ENCODE peak calls at places on chromosome 18, in four cellular contexts. One of them, this sample, is unnamed.

GRCh38 chr18:65768379-65768778 is 17.6 kb downstream of the CDH7 start:
- DNase-seq in T-helper 9 cell: no peak
- DNase-seq in amygdala: no peak
- DNase-seq in Peyer's patch: no peak
- DNase-seq in this sample: no peak

GRCh38 chr18:62037989-62038778 is 145.4 kb upstream of the RNF152 start:
- DNase-seq in T-helper 9 cell: no peak
- DNase-seq in amygdala: no peak
- DNase-seq in Peyer's patch: no peak
- DNase-seq in this sample: no peak

GRCh38 chr18:44826418-44827259 is 146.0 kb downstream of the SETBP1 start:
- DNase-seq in T-helper 9 cell: no peak
- DNase-seq in amygdala: peak; percentile 48
- DNase-seq in Peyer's patch: no peak
- DNase-seq in this sample: peak; percentile 92

GRCh38 chr18:8946046-8946838 is 156.3 kb upstream of the NDUFV2 start:
- DNase-seq in T-helper 9 cell: no peak
- DNase-seq in amygdala: no peak
- DNase-seq in Peyer's patch: no peak
- DNase-seq in this sample: no peak

GRCh38 chr18:44689736-44690135 is 9.0 kb downstream of the SETBP1 start:
- DNase-seq in T-helper 9 cell: no peak
- DNase-seq in amygdala: no peak
- DNase-seq in Peyer's patch: no peak
- DNase-seq in this sample: no peak

GRCh38 chr18:42310956-42311355 is 355.9 kb downstream of the PIK3C3 start:
- DNase-seq in T-helper 9 cell: no peak
- DNase-seq in amygdala: no peak
- DNase-seq in Peyer's patch: no peak
- DNase-seq in this sample: no peak

GRCh38 chr18:51135361-51135760 is 62.1 kb downstream of the MEX3C start:
- DNase-seq in T-helper 9 cell: no peak
- DNase-seq in amygdala: no peak
- DNase-seq in Peyer's patch: no peak
- DNase-seq in this sample: no peak

GRCh38 chr18:6624271-6624670 is 105.2 kb upstream of the ARHGAP28 start:
- DNase-seq in T-helper 9 cell: no peak
- DNase-seq in amygdala: no peak
- DNase-seq in Peyer's patch: no peak
- DNase-seq in this sample: no peak

GRCh38 chr18:48952287-48953095 is 1.7 kb upstream of the SMAD7 start:
- DNase-seq in T-helper 9 cell: peak; percentile 49
- DNase-seq in amygdala: peak; percentile 25
- DNase-seq in Peyer's patch: peak; percentile 87
- DNase-seq in this sample: peak; percentile 89

GRCh38 chr18:2316686-2317308 is 254.5 kb downstream of the METTL4 start:
- DNase-seq in T-helper 9 cell: no peak
- DNase-seq in amygdala: no peak
- DNase-seq in Peyer's patch: no peak
- DNase-seq in this sample: no peak

GRCh38 chr18:49861659-49862058 is 48.3 kb upstream of the ACAA2 start:
- DNase-seq in T-helper 9 cell: no peak
- DNase-seq in amygdala: no peak
- DNase-seq in Peyer's patch: no peak
- DNase-seq in this sample: peak; percentile 20

GRCh38 chr18:7459851-7460774 is 107.0 kb upstream of the PTPRM start:
- DNase-seq in T-helper 9 cell: no peak
- DNase-seq in amygdala: no peak
- DNase-seq in Peyer's patch: no peak
- DNase-seq in this sample: no peak

GRCh38 chr18:22816266-22817176 is 116.6 kb upstream of the RBBP8 start:
- DNase-seq in T-helper 9 cell: no peak
- DNase-seq in amygdala: no peak
- DNase-seq in Peyer's patch: peak; percentile 78
- DNase-seq in this sample: no peak

GRCh38 chr18:21164746-21165145 is 53.1 kb upstream of the ROCK1 start:
- DNase-seq in T-helper 9 cell: no peak
- DNase-seq in amygdala: no peak
- DNase-seq in Peyer's patch: no peak
- DNase-seq in this sample: no peak

GRCh38 chr18:44537521-44537920 is 143.2 kb upstream of the SETBP1 start:
- DNase-seq in T-helper 9 cell: no peak
- DNase-seq in amygdala: no peak
- DNase-seq in Peyer's patch: no peak
- DNase-seq in this sample: peak; percentile 92

GRCh38 chr18:58505181-58505580 is 123.7 kb downstream of the ALPK2 start:
- DNase-seq in T-helper 9 cell: peak; percentile 18
- DNase-seq in amygdala: no peak
- DNase-seq in Peyer's patch: no peak
- DNase-seq in this sample: no peak

GRCh38 chr18:22813648-22814328 is 119.3 kb upstream of the RBBP8 start:
- DNase-seq in T-helper 9 cell: no peak
- DNase-seq in amygdala: no peak
- DNase-seq in Peyer's patch: no peak
- DNase-seq in this sample: no peak

GRCh38 chr18:8176554-8176953 is 432.7 kb upstream of the RAB12 start:
- DNase-seq in T-helper 9 cell: no peak
- DNase-seq in amygdala: no peak
- DNase-seq in Peyer's patch: no peak
- DNase-seq in this sample: no peak

GRCh38 chr18:46343940-46344372 is 239.8 kb downstream of the HAUS1 start:
- DNase-seq in T-helper 9 cell: peak; percentile 28
- DNase-seq in amygdala: no peak
- DNase-seq in Peyer's patch: peak; percentile 41
- DNase-seq in this sample: no peak

GRCh38 chr18:57806891-57807280 is 3.8 kb upstream of the ATP8B1 start:
- DNase-seq in T-helper 9 cell: no peak
- DNase-seq in amygdala: no peak
- DNase-seq in Peyer's patch: no peak
- DNase-seq in this sample: peak; percentile 87

GRCh38 chr18:70190529-70190928 is 15.0 kb downstream of the RTTN start:
- DNase-seq in T-helper 9 cell: no peak
- DNase-seq in amygdala: no peak
- DNase-seq in Peyer's patch: no peak
- DNase-seq in this sample: no peak

GRCh38 chr18:24831871-24832665 is 371.6 kb downstream of the HRH4 start:
- DNase-seq in T-helper 9 cell: no peak
- DNase-seq in amygdala: no peak
- DNase-seq in Peyer's patch: no peak
- DNase-seq in this sample: no peak

GRCh38 chr18:49368161-49368875 is 92.1 kb downstream of the DYM start:
- DNase-seq in T-helper 9 cell: no peak
- DNase-seq in amygdala: no peak
- DNase-seq in Peyer's patch: no peak
- DNase-seq in this sample: no peak

GRCh38 chr18:21179590-21180220 is 62.3 kb upstream of the GREB1L start:
- DNase-seq in T-helper 9 cell: peak; percentile 13
- DNase-seq in amygdala: no peak
- DNase-seq in Peyer's patch: no peak
- DNase-seq in this sample: peak; percentile 52

GRCh38 chr18:35386600-35387366 is 9.6 kb upstream of the ZNF396 start:
- DNase-seq in T-helper 9 cell: peak; percentile 39
- DNase-seq in amygdala: peak; percentile 28
- DNase-seq in Peyer's patch: no peak
- DNase-seq in this sample: peak; percentile 39

GRCh38 chr18:31098878-31099277 is 3.3 kb downstream of the DSC2 start:
- DNase-seq in T-helper 9 cell: no peak
- DNase-seq in amygdala: no peak
- DNase-seq in Peyer's patch: no peak
- DNase-seq in this sample: no peak

GRCh38 chr18:78090584-78090983 is 840.9 kb downstream of the GALR1 start:
- DNase-seq in T-helper 9 cell: no peak
- DNase-seq in amygdala: no peak
- DNase-seq in Peyer's patch: no peak
- DNase-seq in this sample: no peak

GRCh38 chr18:5998907-5999306 is 103.6 kb upstream of the TMEM200C start:
- DNase-seq in T-helper 9 cell: no peak
- DNase-seq in amygdala: no peak
- DNase-seq in Peyer's patch: no peak
- DNase-seq in this sample: no peak

GRCh38 chr18:75075429-75075841 is 133.5 kb downstream of the PTGR3 start:
- DNase-seq in T-helper 9 cell: no peak
- DNase-seq in amygdala: no peak
- DNase-seq in Peyer's patch: no peak
- DNase-seq in this sample: no peak

GRCh38 chr18:48392266-48392665 is 16.9 kb downstream of the ZBTB7C start:
- DNase-seq in T-helper 9 cell: no peak
- DNase-seq in amygdala: no peak
- DNase-seq in Peyer's patch: no peak
- DNase-seq in this sample: no peak

GRCh38 chr18:13222371-13223281 is 4.1 kb downstream of the LDLRAD4 start:
- DNase-seq in T-helper 9 cell: no peak
- DNase-seq in amygdala: no peak
- DNase-seq in Peyer's patch: peak; percentile 74
- DNase-seq in this sample: no peak

GRCh38 chr18:45951021-45951714 is 16.0 kb downstream of the EPG5 start:
- DNase-seq in T-helper 9 cell: no peak
- DNase-seq in amygdala: no peak
- DNase-seq in Peyer's patch: no peak
- DNase-seq in this sample: peak; percentile 88

GRCh38 chr18:70289351-70290330 is 796 bp downstream of the SOCS6 start:
- DNase-seq in T-helper 9 cell: peak; percentile 1
- DNase-seq in amygdala: no peak
- DNase-seq in Peyer's patch: peak; percentile 76
- DNase-seq in this sample: peak; percentile 45

GRCh38 chr18:58978916-58979315 is 114.2 kb downstream of the ZNF532 start:
- DNase-seq in T-helper 9 cell: no peak
- DNase-seq in amygdala: no peak
- DNase-seq in Peyer's patch: no peak
- DNase-seq in this sample: no peak

GRCh38 chr18:78918707-78919106 is 60.9 kb upstream of the SALL3 start:
- DNase-seq in T-helper 9 cell: no peak
- DNase-seq in amygdala: no peak
- DNase-seq in Peyer's patch: no peak
- DNase-seq in this sample: no peak

GRCh38 chr18:55396979-55397378 is 191.0 kb downstream of the TCF4 start:
- DNase-seq in T-helper 9 cell: no peak
- DNase-seq in amygdala: no peak
- DNase-seq in Peyer's patch: no peak
- DNase-seq in this sample: no peak

GRCh38 chr18:61169386-61169785 is 163.8 kb upstream of the CDH20 start:
- DNase-seq in T-helper 9 cell: no peak
- DNase-seq in amygdala: no peak
- DNase-seq in Peyer's patch: no peak
- DNase-seq in this sample: no peak

GRCh38 chr18:9095297-9096012 is 7.0 kb upstream of the NDUFV2 start:
- DNase-seq in T-helper 9 cell: peak; percentile 15
- DNase-seq in amygdala: no peak
- DNase-seq in Peyer's patch: no peak
- DNase-seq in this sample: no peak

GRCh38 chr18:54679318-54680149 is 88.5 kb downstream of the DYNAP start:
- DNase-seq in T-helper 9 cell: no peak
- DNase-seq in amygdala: no peak
- DNase-seq in Peyer's patch: no peak
- DNase-seq in this sample: peak; percentile 73

GRCh38 chr18:63956755-63957154 is 7.7 kb downstream of the HMSD start:
- DNase-seq in T-helper 9 cell: no peak
- DNase-seq in amygdala: no peak
- DNase-seq in Peyer's patch: no peak
- DNase-seq in this sample: no peak

This sample was measured in SJSA1.